ENCODE peak calls at places on chromosomes 11 and 22, in nine cellular contexts. R is prostate gland; L is colonic mucosa; P is heart left ventricle; K is CD8-positive, alpha-beta T cell; Q is esophagus squamous epithelium; F is Caco-2; J is endothelial cell of umbilical vein; O is spleen. D is an unnamed sample. For H3K36me3, the result is how much of the 10 kb centered on the place peaks cover.

GRCh38 chr11:12318791-12319733 is 58.3 kb upstream of the PARVA start:
- DNase-seq in R (peak), L (no peak), P (no peak), K (no peak), Q (no peak), F (no peak), J (no peak), O (no peak), D (no peak)

GRCh38 chr11:73266644-73267015 is 5.5 kb upstream of the P2RY6 start:
- DNase-seq in R (no peak), L (no peak), P (peak), K (no peak), Q (no peak), F (no peak), J (no peak), O (no peak), D (no peak)

GRCh38 chr11:6604081-6604626 is 580 bp downstream of the ILK start:
- DNase-seq in R (peak), L (peak), P (peak), K (peak), Q (no peak), F (peak), J (peak), O (peak), D (no peak)

GRCh38 chr22:42932857-42933782 is 76.0 kb upstream of the ARFGAP3 start:
- DNase-seq in R (no peak), L (no peak), P (peak), K (no peak), Q (no peak), F (no peak), J (no peak), O (peak), D (no peak)

GRCh38 chr22:46107753-46108563 is 42.4 kb upstream of the PPARA start:
- DNase-seq in R (no peak), L (no peak), P (no peak), K (no peak), Q (no peak), F (no peak), J (no peak), O (no peak), D (no peak)

GRCh38 chr11:106420048-106420665 is 342.7 kb downstream of the AASDHPPT start:
- DNase-seq in R (no peak), L (no peak), P (no peak), K (no peak), Q (no peak), F (no peak), J (no peak), O (no peak), D (no peak)

GRCh38 chr22:42841444-42841843 is 15.6 kb downstream of the ARFGAP3 start:
- DNase-seq in R (no peak), L (no peak), P (no peak), K (no peak), Q (no peak), F (no peak), J (no peak), O (no peak), D (no peak)

GRCh38 chr22:47380692-47381091 is 618.2 kb downstream of the TBC1D22A start:
- DNase-seq in R (no peak), L (no peak), P (no peak), K (no peak), Q (no peak), F (peak), J (no peak), O (peak), D (no peak)

GRCh38 chr11:100681064-100681502 is 6.0 kb upstream of the ARHGAP42 start:
- DNase-seq in R (peak), L (peak), P (peak), K (no peak), Q (no peak), F (peak), J (no peak), O (peak), D (peak)

GRCh38 chr11:37474889-37475288 is 876.9 kb upstream of the RAG2 start:
- DNase-seq in R (no peak), L (no peak), P (no peak), K (no peak), Q (no peak), F (no peak), J (no peak), O (no peak), D (no peak)

GRCh38 chr11:75955443-75955842 is 140.4 kb downstream of the UVRAG start:
- DNase-seq in R (no peak), L (no peak), P (no peak), K (no peak), Q (no peak), F (no peak), J (no peak), O (no peak), D (no peak)

GRCh38 chr11:108551653-108552462 is 41.7 kb downstream of the EXPH5 start:
- DNase-seq in R (no peak), L (no peak), P (no peak), K (no peak), Q (no peak), F (no peak), J (no peak), O (no peak), D (no peak)

GRCh38 chr11:91470656-91471055 is 754.0 kb upstream of the FAT3 start:
- DNase-seq in R (no peak), L (no peak), P (no peak), K (no peak), Q (no peak), F (no peak), J (no peak), O (no peak), D (no peak)

GRCh38 chr22:22720724-22721261 is 76.4 kb downstream of the GGTLC2 start:
- DNase-seq in R (no peak), L (no peak), P (no peak), K (no peak), Q (no peak), F (no peak), J (no peak), O (no peak), D (no peak)

GRCh38 chr11:130371004-130371590 is 56.4 kb upstream of the ZBTB44 start:
- DNase-seq in R (no peak), L (no peak), P (no peak), K (no peak), Q (no peak), F (peak), J (no peak), O (no peak), D (no peak)

GRCh38 chr11:19244084-19244483 is 3.3 kb upstream of the E2F8 start:
- DNase-seq in R (peak), L (peak), P (no peak), K (no peak), Q (no peak), F (peak), J (no peak), O (no peak), D (no peak)

GRCh38 chr11:117936973-117937372 is 7.8 kb upstream of the TMPRSS13 start:
- DNase-seq in R (no peak), L (no peak), P (no peak), K (no peak), Q (no peak), F (no peak), J (no peak), O (no peak), D (no peak)

GRCh38 chr22:19955241-19956128 is 13.9 kb upstream of the TXNRD2 start:
- DNase-seq in R (peak), L (no peak), P (peak), K (no peak), Q (no peak), F (no peak), J (no peak), O (no peak), D (no peak)

GRCh38 chr11:76124905-76125566 is 81.3 kb downstream of the WNT11 start:
- DNase-seq in R (no peak), L (no peak), P (no peak), K (no peak), Q (no peak), F (no peak), J (no peak), O (no peak), D (no peak)

GRCh38 chr11:116696381-116696941 is 76.3 kb downstream of the BUD13 start:
- DNase-seq in R (no peak), L (peak), P (no peak), K (no peak), Q (no peak), F (peak), J (no peak), O (peak), D (no peak)

GRCh38 chr11:84722583-84723108 is 904.5 kb downstream of the DLG2 start:
- DNase-seq in R (no peak), L (no peak), P (no peak), K (no peak), Q (no peak), F (no peak), J (no peak), O (no peak), D (no peak)

GRCh38 chr11:113106507-113106906 is 145.3 kb downstream of the NCAM1 start:
- DNase-seq in R (no peak), L (no peak), P (no peak), K (no peak), Q (no peak), F (no peak), J (no peak), O (no peak), D (peak)

GRCh38 chr11:121389651-121390050 is 62.5 kb upstream of the SORL1 start:
- DNase-seq in R (peak), L (no peak), P (peak), K (no peak), Q (no peak), F (no peak), J (no peak), O (no peak), D (no peak)

GRCh38 chr22:33605201-33605600 is 315.1 kb downstream of the LARGE1 start:
- DNase-seq in R (no peak), L (no peak), P (no peak), K (no peak), Q (no peak), F (no peak), J (no peak), O (no peak), D (no peak)

GRCh38 chr11:71170619-71171018 is 81.8 kb downstream of the SHANK2 start:
- DNase-seq in R (no peak), L (no peak), P (no peak), K (no peak), Q (no peak), F (peak), J (no peak), O (no peak), D (no peak)

GRCh38 chr11:117126223-117126965 is 17.7 kb upstream of the PAFAH1B2 start:
- DNase-seq in R (no peak), L (no peak), P (no peak), K (no peak), Q (no peak), F (no peak), J (no peak), O (no peak), D (no peak)

GRCh38 chr11:113796663-113797259 is 17.2 kb downstream of the CLDN25 start:
- DNase-seq in R (peak), L (peak), P (no peak), K (no peak), Q (no peak), F (peak), J (peak), O (no peak), D (no peak)

DNA sequence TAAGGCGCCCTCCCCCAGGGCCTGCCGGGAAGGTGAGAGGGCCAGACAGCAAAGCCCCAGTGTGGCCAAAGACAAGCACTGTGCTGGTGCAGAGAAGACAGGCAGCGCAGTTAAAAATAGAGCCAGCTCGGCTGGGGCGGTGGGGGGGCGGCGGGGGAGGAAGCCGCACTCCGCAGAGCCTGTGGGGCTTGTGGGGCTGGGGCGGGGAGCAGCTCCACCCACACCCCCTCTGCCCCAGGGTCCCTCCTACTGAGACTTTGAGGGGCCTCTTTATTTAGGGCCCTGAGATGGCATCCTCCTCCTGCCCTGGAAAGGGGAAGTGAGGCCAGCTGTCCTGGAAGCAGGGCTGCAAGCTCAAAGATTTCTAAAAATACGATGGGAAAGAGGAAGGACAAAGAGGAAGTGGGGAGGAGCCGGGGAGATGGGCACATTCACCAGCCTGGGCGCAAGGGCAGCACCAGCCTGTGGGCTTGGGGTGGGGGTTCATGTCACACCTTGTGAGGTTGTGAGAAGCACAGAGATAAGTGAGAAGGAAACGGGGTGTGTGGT is 2.6 kb downstream of the CYTH4 start:
- DNase-seq in R (no peak), L (peak), P (peak), K (peak), Q (no peak), F (no peak), J (no peak), O (peak), D (no peak)
- H3K4me3 ChIP-seq in R (no peak), L (peak), P (no peak), K (peak), Q (peak), F (no peak), J (no peak), O (peak), D (no peak)

GRCh38 chr11:69918938-69919650 is 99.9 kb upstream of the FGF3 start:
- DNase-seq in R (peak), L (peak), P (peak), K (peak), Q (no peak), F (peak), J (peak), O (peak), D (no peak)
- TF ChIP-seq CTCF in R (peak), L (peak), P (peak), K (peak), Q (peak), F (peak), J (peak), O (peak), D (peak)

GRCh38 chr22:40409613-40410113 is 39.3 kb downstream of the SGSM3 start:
- DNase-seq in R (no peak), L (no peak), P (no peak), K (no peak), Q (no peak), F (no peak), J (no peak), O (no peak), D (no peak)

GRCh38 chr22:40412441-40412840 is 42.0 kb downstream of the SGSM3 start:
- DNase-seq in R (no peak), L (no peak), P (no peak), K (no peak), Q (no peak), F (no peak), J (no peak), O (peak), D (no peak)

GRCh38 chr22:40411506-40411861 is 41.1 kb downstream of the SGSM3 start:
- DNase-seq in R (no peak), L (no peak), P (no peak), K (no peak), Q (no peak), F (no peak), J (no peak), O (peak), D (no peak)

GRCh38 chr22:40410272-40410671 is 39.9 kb downstream of the SGSM3 start:
- DNase-seq in R (no peak), L (no peak), P (no peak), K (no peak), Q (no peak), F (no peak), J (no peak), O (no peak), D (no peak)

DNA sequence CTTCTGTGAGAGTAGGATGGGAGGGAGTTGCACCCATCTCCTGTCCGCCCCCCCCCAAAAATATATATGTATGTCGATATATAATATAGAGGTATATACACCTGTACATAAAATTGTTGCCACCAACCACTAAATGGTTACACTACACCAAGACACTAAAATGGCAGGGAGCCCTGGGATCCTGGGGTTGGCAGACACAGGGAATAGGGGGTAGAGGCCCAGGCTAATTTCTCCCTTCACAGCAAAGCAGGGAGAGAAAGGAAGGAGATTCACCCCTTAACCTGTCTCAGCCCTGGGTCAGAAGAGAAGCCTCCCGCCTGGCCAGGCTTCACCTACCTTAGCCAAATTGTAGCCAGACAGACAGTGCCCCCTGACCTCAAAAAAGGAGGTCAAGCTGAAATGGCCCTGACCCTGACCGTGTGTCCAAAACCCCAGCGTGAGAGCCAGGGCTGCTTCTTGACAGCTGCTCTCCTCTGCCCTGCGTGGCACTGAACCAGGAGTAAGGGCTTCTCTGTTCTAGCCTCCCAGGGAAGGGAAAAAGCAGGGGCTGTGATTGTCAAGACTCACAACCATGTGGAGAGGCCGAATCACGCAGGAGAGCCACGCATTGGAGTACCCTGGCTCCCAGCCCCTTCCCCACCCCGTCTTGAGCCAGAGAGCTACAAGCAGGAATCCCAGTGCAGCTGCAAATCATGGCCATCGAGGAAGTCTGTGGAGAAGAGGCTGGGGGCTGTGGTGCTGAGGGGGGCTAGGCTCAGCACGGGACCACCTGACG is 40.5 kb downstream of the SGSM3 start:
- DNase-seq in R (no peak), L (no peak), P (no peak), K (no peak), Q (no peak), F (no peak), J (no peak), O (no peak), D (no peak)
- H3K36me3 ChIP-seq in R (under half), L (under half), P (under half), K (under half), Q (under half), F (under half), J (under half), O (under half), D (under half)

GRCh38 chr11:44319170-44319551 is 9.2 kb upstream of the ALX4 start:
- DNase-seq in R (no peak), L (no peak), P (no peak), K (no peak), Q (no peak), F (no peak), J (no peak), O (peak), D (no peak)
- H3K4me3 ChIP-seq in R (no peak), L (no peak), P (no peak), K (no peak), Q (no peak), F (no peak), J (no peak), O (no peak), D (no peak)

GRCh38 chr11:123139206-123139605 is 55.8 kb downstream of the CLMP start:
- DNase-seq in R (no peak), L (no peak), P (no peak), K (no peak), Q (no peak), F (no peak), J (no peak), O (no peak), D (no peak)
- TF ChIP-seq CTCF in R (no peak), L (no peak), P (no peak), K (no peak), Q (no peak), F (no peak), J (no peak), O (no peak), D (no peak)

GRCh38 chr11:65852508-65853248 is 5.3 kb downstream of the CFL1 start:
- DNase-seq in R (no peak), L (peak), P (no peak), K (no peak), Q (no peak), F (peak), J (no peak), O (peak), D (no peak)
- H3K36me3 ChIP-seq in R (under half), L (under half), P (under half), K (under half), Q (under half), F (under half), J (under half), O (under half), D (under half)

GRCh38 chr11:123301696-123302400 is 106.8 kb upstream of the CLMP start:
- DNase-seq in R (peak), L (peak), P (peak), K (peak), Q (no peak), F (peak), J (peak), O (peak), D (no peak)
- H3K4me3 ChIP-seq in R (peak), L (peak), P (peak), K (peak), Q (peak), F (peak), J (peak), O (peak), D (peak)

DNA sequence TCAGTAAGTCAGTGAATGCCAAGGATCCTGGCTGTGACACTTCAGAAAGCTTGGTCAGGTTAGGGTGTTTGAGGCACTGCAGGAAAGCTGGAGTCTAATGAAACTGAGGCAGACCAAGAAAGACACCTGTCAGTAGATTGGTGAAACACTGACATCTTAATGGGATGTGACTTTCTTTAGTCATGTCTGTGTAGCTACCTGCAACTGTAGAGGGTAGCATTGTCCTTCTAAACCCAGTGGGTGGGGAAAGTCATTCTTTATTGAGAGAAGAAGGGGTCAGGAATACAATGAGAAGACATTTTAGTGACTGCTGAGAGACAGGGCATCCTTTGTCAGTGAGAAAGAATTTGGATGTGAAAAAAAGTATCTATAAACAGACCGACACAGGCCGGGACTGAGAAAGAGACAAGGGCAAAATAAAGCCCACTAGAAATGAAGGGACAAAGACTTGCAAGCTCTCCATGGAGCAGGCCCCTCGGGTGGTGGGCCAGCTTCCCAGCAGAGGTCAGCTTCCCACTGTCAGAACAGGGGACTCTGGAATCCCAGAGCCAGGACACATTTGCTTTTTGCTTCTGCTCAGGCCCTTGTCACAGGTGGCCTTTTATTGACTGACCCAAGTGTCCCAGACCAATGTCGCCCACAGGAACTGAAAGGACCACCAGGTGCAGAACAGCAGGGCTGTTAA is 213.0 kb downstream of the TENM4 start:
- DNase-seq in R (no peak), L (no peak), P (no peak), K (no peak), Q (no peak), F (no peak), J (no peak), O (no peak), D (no peak)
- TF ChIP-seq CTCF in R (no peak), L (no peak), P (no peak), K (no peak), Q (no peak), F (no peak), J (no peak), O (no peak), D (no peak)

GRCh38 chr22:37929390-37929789 is 23.3 kb downstream of the MICALL1 start:
- DNase-seq in R (peak), L (no peak), P (no peak), K (no peak), Q (no peak), F (no peak), J (no peak), O (no peak), D (no peak)

GRCh38 chr22:37932401-37932800 is 21.0 kb downstream of the C22orf23 start:
- DNase-seq in R (no peak), L (no peak), P (no peak), K (no peak), Q (no peak), F (no peak), J (no peak), O (no peak), D (no peak)

GRCh38 chr22:37931893-37932389 is 21.5 kb downstream of the C22orf23 start:
- DNase-seq in R (no peak), L (no peak), P (no peak), K (no peak), Q (no peak), F (no peak), J (no peak), O (no peak), D (no peak)

GRCh38 chr22:37930270-37930951 is 23.0 kb downstream of the C22orf23 start:
- DNase-seq in R (no peak), L (no peak), P (no peak), K (no peak), Q (no peak), F (no peak), J (no peak), O (no peak), D (no peak)

GRCh38 chr22:37930952-37931440 is 22.4 kb downstream of the C22orf23 start:
- DNase-seq in R (no peak), L (no peak), P (no peak), K (no peak), Q (no peak), F (no peak), J (peak), O (no peak), D (no peak)
- H3K36me3 ChIP-seq in R (under half), L (under half), P (under half), K (under half), Q (under half), F (under half), J (under half), O (under half), D (under half)